ENCODE peak calls at places on chromosomes 3 and 15, in seven cellular contexts. D, T, K, P, I, U and Q are unnamed samples.

GRCh38 chr15:44726568-44727461 is 9.5 kb upstream of the TRIM69 start:
- DNase-seq in P (no peak), K (peak; percentile 97), I (peak; percentile 76), U (peak; percentile 96), T (peak; percentile 92), D (no peak), Q (no peak)

GRCh38 chr3:71022552-71023335 is 560.8 kb downstream of the FOXP1 start:
- DNase-seq in P (no peak), I (no peak), T (peak; percentile 15), D (no peak), U (peak; percentile 9), K (no peak), Q (no peak)

GRCh38 chr15:71471347-71471746 is 339.0 kb upstream of the NR2E3 start:
- DNase-seq in I (no peak), K (no peak), D (no peak), P (no peak), T (no peak), U (peak; percentile 15), Q (no peak)

GRCh38 chr3:185658504-185658912 is 72.4 kb downstream of the SENP2 start:
- DNase-seq in I (no peak), T (peak; percentile 99), K (no peak), U (peak; percentile 97), D (no peak), P (no peak), Q (no peak)

GRCh38 chr15:71654714-71655174 is 155.6 kb upstream of the NR2E3 start:
- DNase-seq in I (no peak), T (peak; percentile 74), P (no peak), U (no peak), K (no peak), D (no peak), Q (no peak)

GRCh38 chr15:64530472-64530871 is 70.1 kb downstream of the ZNF609 start:
- DNase-seq in I (no peak), T (no peak), U (no peak), P (no peak), K (no peak), D (no peak), Q (no peak)

GRCh38 chr3:52498134-52499054 is 3.3 kb downstream of the STAB1 start:
- DNase-seq in D (no peak), U (peak; percentile 65), I (peak; percentile 100), P (no peak), K (no peak), T (peak; percentile 80), Q (no peak)

GRCh38 chr3:155079795-155080546 is at the start of gene MME:
- DNase-seq in T (peak; percentile 72), K (no peak), D (no peak), I (no peak), P (peak; percentile 73), U (peak; percentile 76), Q (no peak)

GRCh38 chr3:13483286-13483685 is 3.2 kb downstream of the HDAC11 start:
- DNase-seq in U (no peak), K (no peak), I (no peak), P (no peak), D (no peak), T (no peak), Q (no peak)

GRCh38 chr3:135970500-135971116 is 5.1 kb downstream of the PPP2R3A start:
- DNase-seq in T (peak; percentile 16), I (no peak), K (no peak), P (no peak), U (peak; percentile 76), D (no peak), Q (no peak)

GRCh38 chr3:32399030-32399620 is 7.5 kb downstream of the CMTM7 start:
- DNase-seq in D (no peak), U (peak; percentile 65), K (no peak), P (no peak), I (peak; percentile 62), T (peak; percentile 81), Q (no peak)

GRCh38 chr15:48616216-48616615 is 29.3 kb downstream of the FBN1 start:
- DNase-seq in I (no peak), K (no peak), T (no peak), D (no peak), P (no peak), U (no peak), Q (no peak)

GRCh38 chr3:16183601-16184270 is 9.3 kb downstream of the GALNT15 start:
- DNase-seq in K (no peak), T (peak; percentile 95), D (no peak), I (no peak), P (no peak), U (peak; percentile 83), Q (peak; percentile 89)

GRCh38 chr3:134885877-134886621 is 91.0 kb downstream of the EPHB1 start:
- DNase-seq in P (no peak), I (no peak), K (peak; percentile 95), T (no peak), U (peak; percentile 80), D (no peak), Q (no peak)

GRCh38 chr3:10310578-10310977 is 10.3 kb downstream of the SEC13 start:
- DNase-seq in U (no peak), T (peak; percentile 84), K (no peak), D (no peak), I (no peak), P (no peak), Q (no peak)

GRCh38 chr15:65450556-65450955 is 27.8 kb upstream of the IGDCC4 start:
- DNase-seq in D (no peak), T (no peak), U (no peak), I (no peak), K (no peak), P (no peak), Q (no peak)

GRCh38 chr15:42085236-42085605 is 9.1 kb downstream of the PLA2G4D start:
- DNase-seq in U (peak; percentile 90), K (no peak), T (no peak), P (no peak), I (no peak), D (no peak), Q (no peak)

GRCh38 chr3:46405301-46406079 is 1.4 kb downstream of the CCR5AS start:
- DNase-seq in T (no peak), D (no peak), U (no peak), I (no peak), K (no peak), P (no peak), Q (no peak)

GRCh38 chr3:125186261-125186770 is 26.2 kb downstream of the SLC12A8 start:
- DNase-seq in P (no peak), D (no peak), U (no peak), K (no peak), T (peak; percentile 54), I (no peak), Q (no peak)

GRCh38 chr3:62183087-62183486 is 190.3 kb downstream of the FEZF2 start:
- DNase-seq in D (no peak), U (no peak), P (no peak), I (no peak), K (no peak), T (no peak), Q (no peak)

GRCh38 chr15:73800662-73801345 is 47.7 kb upstream of the INSYN1 start:
- DNase-seq in I (no peak), P (no peak), T (peak; percentile 95), U (peak; percentile 68), D (no peak), K (no peak), Q (peak; percentile 60)

GRCh38 chr3:184766555-184767261 is 45.3 kb upstream of the VPS8 start:
- DNase-seq in U (no peak), D (no peak), T (peak; percentile 54), P (no peak), K (no peak), I (no peak), Q (no peak)

GRCh38 chr3:185830018-185830797 is 5.4 kb upstream of the IGF2BP2 start:
- DNase-seq in U (peak; percentile 57), P (no peak), D (no peak), T (no peak), K (no peak), I (no peak), Q (no peak)

GRCh38 chr3:183984749-183985729 is 32.6 kb downstream of the ABCC5 start:
- DNase-seq in P (no peak), K (no peak), I (no peak), T (no peak), D (no peak), U (no peak), Q (peak; percentile 45)

GRCh38 chr15:88476635-88477038 is 9.1 kb downstream of the MRPS11 start:
- DNase-seq in I (peak; percentile 23), U (peak; percentile 34), D (no peak), P (peak; percentile 50), T (peak; percentile 74), K (no peak), Q (peak; percentile 90)

GRCh38 chr3:48301814-48302194 is 31.7 kb downstream of the SPINK8 start:
- DNase-seq in P (peak; percentile 8), K (no peak), D (no peak), I (peak; percentile 25), U (peak; percentile 44), T (peak; percentile 40), Q (no peak)

GRCh38 chr3:134132961-134133360 is 103.2 kb upstream of the SLCO2A1 start:
- DNase-seq in P (no peak), I (no peak), U (peak; percentile 9), K (no peak), D (no peak), T (no peak), Q (no peak)

GRCh38 chr3:111910806-111911205 is 51.7 kb downstream of the PHLDB2 start:
- DNase-seq in P (no peak), I (no peak), U (peak; percentile 76), D (no peak), K (no peak), T (peak; percentile 94), Q (no peak)

GRCh38 chr15:49088996-49089395 is 42.8 kb upstream of the SECISBP2L start:
- DNase-seq in K (no peak), U (no peak), P (no peak), I (no peak), D (no peak), T (no peak), Q (no peak)

GRCh38 chr3:115072265-115073008 is 74.7 kb downstream of the ZBTB20 start:
- DNase-seq in I (no peak), K (no peak), T (peak; percentile 71), P (peak; percentile 68), U (peak; percentile 90), D (no peak), Q (no peak)

GRCh38 chr3:111668912-111669488 is 73.9 kb upstream of the ZBED2 start:
- DNase-seq in I (peak; percentile 79), K (no peak), D (no peak), P (peak; percentile 86), T (peak; percentile 81), U (peak; percentile 72), Q (peak; percentile 65)

GRCh38 chr3:65019412-65020093 is 331.8 kb upstream of the ADAMTS9 start:
- DNase-seq in K (no peak), P (peak; percentile 20), T (no peak), U (no peak), I (no peak), D (no peak), Q (no peak)

GRCh38 chr15:66184936-66185790 is 68.4 kb downstream of the MEGF11 start:
- DNase-seq in D (no peak), K (no peak), T (peak; percentile 56), U (no peak), P (no peak), I (no peak), Q (no peak)

GRCh38 chr15:33197636-33198035 is 3.1 kb upstream of the FMN1 start:
- DNase-seq in I (no peak), T (no peak), K (no peak), D (no peak), U (peak; percentile 50), P (no peak), Q (no peak)

GRCh38 chr3:27720899-27721716 is 1.0 kb downstream of the EOMES start:
- DNase-seq in K (no peak), I (no peak), D (no peak), T (no peak), U (no peak), P (peak; percentile 9), Q (peak; percentile 80)